ENCODE peak calls at places on chromosomes 16 and 17, in ten cellular contexts. Q is transverse colon; B is B cell; J is body of pancreas; L is ovary; V is fibroblast of lung; T is mesothelial cell of epicardium; S is heart left ventricle; G is astrocyte; C is CD4-positive, alpha-beta T cell. E is an unnamed sample.

GRCh38 chr16:28090646-28091377 is 27.3 kb upstream of the GSG1L start:
- DNase-seq in Q (no peak), B (no peak), J (no peak), L (no peak), V (peak; percentile 9), T (no peak), S (peak; percentile 19), G (peak; percentile 54), C (no peak), E (peak; percentile 38)

GRCh38 chr16:64892843-64893242 is 229.0 kb downstream of the CDH11 start:
- DNase-seq in Q (no peak), B (no peak), J (no peak), L (no peak), V (peak; percentile 80), T (no peak), S (no peak), G (peak; percentile 96), C (no peak), E (no peak)

GRCh38 chr16:814974-815373 is 14.4 kb upstream of the GNG13 start:
- DNase-seq in Q (no peak), B (no peak), J (no peak), L (no peak), V (peak; percentile 31), T (no peak), S (no peak), G (peak; percentile 61), C (no peak), E (no peak)

GRCh38 chr17:79797492-79798295 is 817 bp upstream of the CBX8 start:
- DNase-seq in Q (no peak), B (peak; percentile 56), J (peak; percentile 52), L (no peak), V (no peak), T (no peak), S (peak; percentile 68), G (no peak), C (no peak), E (no peak)

GRCh38 chr17:55768946-55769624 is 18.2 kb downstream of the PCTP start:
- DNase-seq in Q (no peak), B (no peak), J (no peak), L (no peak), V (peak; percentile 24), T (no peak), S (no peak), G (no peak), C (no peak), E (no peak)

GRCh38 chr17:2804912-2805311 is 8.7 kb downstream of the RAP1GAP2 start:
- DNase-seq in Q (no peak), B (no peak), J (no peak), L (no peak), V (no peak), T (no peak), S (no peak), G (no peak), C (no peak), E (no peak)

GRCh38 chr17:81978901-81979298 is 1.5 kb downstream of the ASPSCR1 start:
- DNase-seq in Q (no peak), B (no peak), J (no peak), L (no peak), V (no peak), T (no peak), S (no peak), G (no peak), C (no peak), E (no peak)

GRCh38 chr17:2595736-2596135 is 2.3 kb downstream of the PAFAH1B1 start:
- DNase-seq in Q (no peak), B (no peak), J (no peak), L (no peak), V (peak; percentile 14), T (no peak), S (no peak), G (no peak), C (no peak), E (no peak)

GRCh38 chr17:13024526-13025263 is 6.9 kb upstream of the ELAC2 start:
- DNase-seq in Q (peak; percentile 60), B (peak; percentile 79), J (peak; percentile 78), L (peak; percentile 79), V (peak; percentile 60), T (peak; percentile 42), S (peak; percentile 79), G (no peak), C (peak; percentile 50), E (peak; percentile 90)

GRCh38 chr17:76081295-76082210 is 2.6 kb downstream of the ZACN start:
- DNase-seq in Q (no peak), B (no peak), J (no peak), L (no peak), V (no peak), T (no peak), S (peak; percentile 36), G (no peak), C (no peak), E (no peak)

GRCh38 chr17:39591958-39592954 is 15.5 kb downstream of the NEUROD2 start:
- DNase-seq in Q (peak; percentile 41), B (peak; percentile 53), J (peak; percentile 72), L (no peak), V (peak; percentile 55), T (no peak), S (no peak), G (peak; percentile 36), C (no peak), E (peak; percentile 58)

GRCh38 chr17:77492446-77493237 is 351.9 kb downstream of the SEC14L1 start:
- DNase-seq in Q (peak; percentile 8), B (no peak), J (no peak), L (peak; percentile 28), V (no peak), T (no peak), S (peak; percentile 53), G (no peak), C (no peak), E (no peak)

GRCh38 chr17:44887016-44887415 is 12.2 kb downstream of the EFTUD2 start:
- DNase-seq in Q (no peak), B (no peak), J (no peak), L (no peak), V (no peak), T (no peak), S (no peak), G (no peak), C (no peak), E (no peak)
- TF ChIP-seq CTCF in Q (no peak), B (no peak), J (no peak), L (no peak), V (no peak), T (no peak), S (no peak), G (no peak), C (no peak), E (no peak)

DNA sequence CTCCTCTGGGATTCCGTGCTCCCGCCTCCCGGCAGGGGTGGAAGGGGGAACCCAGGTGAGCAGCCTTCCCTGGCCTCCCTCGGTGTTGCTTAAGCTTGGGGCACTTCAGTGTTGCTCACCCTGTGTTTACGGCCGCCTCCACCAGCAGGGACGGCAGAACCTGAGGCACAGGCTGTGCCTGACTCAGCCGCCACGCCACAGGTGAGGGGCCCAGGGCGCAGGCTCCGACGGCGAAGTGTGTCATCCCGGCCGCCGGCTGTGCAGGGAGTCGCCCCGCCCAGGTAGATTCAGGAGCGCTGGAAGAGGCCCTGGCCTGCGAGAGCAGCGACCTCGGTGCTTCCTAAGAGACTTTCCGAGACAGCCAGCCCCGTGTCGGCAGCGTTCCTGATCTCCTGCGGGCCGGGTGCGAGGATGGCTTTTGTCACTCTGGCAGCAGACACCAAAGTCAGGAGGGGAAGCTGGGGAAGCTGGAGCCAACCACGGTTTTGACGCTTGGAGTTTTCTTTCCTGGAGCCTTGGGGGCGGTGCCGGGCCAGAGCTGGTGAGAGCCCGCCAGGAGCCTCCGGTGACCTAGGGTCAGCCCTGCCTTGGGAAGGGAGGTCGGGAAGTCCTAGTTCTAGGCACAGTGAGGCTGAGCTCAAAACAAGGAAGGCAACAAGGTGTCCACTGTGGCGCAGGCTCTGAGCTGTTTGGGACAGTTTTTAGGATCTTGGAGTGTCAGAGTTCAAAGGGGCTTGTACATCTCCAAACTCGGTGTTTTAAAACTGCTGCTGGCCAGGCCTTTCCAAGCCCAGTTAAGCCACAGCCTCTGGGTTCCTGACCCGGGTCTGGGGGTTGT is 2.1 kb downstream of the GSE1 start:
- DNase-seq in Q (peak; percentile 92), B (peak; percentile 43), J (peak; percentile 90), L (peak; percentile 58), V (no peak), T (peak; percentile 46), S (no peak), G (no peak), C (no peak), E (no peak)
- TF ChIP-seq CTCF in Q (no peak), B (no peak), J (no peak), L (no peak), V (no peak), T (no peak), S (no peak), G (no peak), C (no peak), E (no peak)

GRCh38 chr16:55497558-55497957 is 11.3 kb upstream of the LPCAT2 start:
- DNase-seq in Q (no peak), B (no peak), J (no peak), L (no peak), V (no peak), T (no peak), S (no peak), G (no peak), C (no peak), E (no peak)

GRCh38 chr16:55495616-55496289 is 13.1 kb upstream of the LPCAT2 start:
- DNase-seq in Q (no peak), B (no peak), J (no peak), L (no peak), V (peak; percentile 89), T (no peak), S (no peak), G (peak; percentile 98), C (no peak), E (no peak)

GRCh38 chr16:55496509-55497145 is 12.2 kb upstream of the LPCAT2 start:
- DNase-seq in Q (no peak), B (no peak), J (no peak), L (no peak), V (no peak), T (no peak), S (no peak), G (no peak), C (no peak), E (no peak)

GRCh38 chr16:55492756-55493380 is 13.9 kb downstream of the MMP2 start:
- DNase-seq in Q (no peak), B (no peak), J (no peak), L (no peak), V (no peak), T (no peak), S (no peak), G (no peak), C (no peak), E (no peak)

DNA sequence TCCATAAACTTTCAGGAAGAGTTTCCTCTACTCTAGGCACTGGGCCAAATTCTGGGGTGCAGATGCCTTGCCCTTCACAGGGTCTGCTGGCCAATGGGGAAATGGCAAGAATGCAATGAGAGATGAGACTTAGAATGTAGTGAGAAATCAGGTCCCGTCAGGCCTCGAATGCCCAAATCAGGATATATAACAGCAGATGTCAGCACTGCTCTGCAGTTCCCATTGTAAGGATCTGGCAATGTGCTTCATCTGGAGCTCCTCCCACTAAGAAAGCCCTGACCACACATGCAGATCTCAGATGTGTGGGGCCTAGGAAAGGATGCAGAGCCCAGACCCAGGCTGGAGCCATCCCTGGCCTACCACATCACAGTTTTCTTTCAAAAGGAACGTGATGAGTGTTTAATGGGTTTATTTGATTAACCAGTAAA is 13.9 kb upstream of the LPCAT2 start:
- DNase-seq in Q (peak; percentile 45), B (no peak), J (peak; percentile 56), L (no peak), V (peak; percentile 97), T (no peak), S (no peak), G (peak; percentile 94), C (no peak), E (no peak)
- TF ChIP-seq CTCF in Q (no peak), B (no peak), J (peak; percentile 44), L (no peak), V (peak; percentile 10), T (no peak), S (peak; percentile 54), G (peak; percentile 34), C (no peak), E (no peak)

GRCh38 chr16:87662254-87663204 is 60.2 kb downstream of the JPH3 start:
- DNase-seq in Q (no peak), B (no peak), J (no peak), L (no peak), V (no peak), T (no peak), S (no peak), G (no peak), C (no peak), E (no peak)
- TF ChIP-seq CTCF in Q (no peak), B (no peak), J (no peak), L (no peak), V (no peak), T (no peak), S (no peak), G (no peak), C (no peak), E (no peak)

E was measured in endothelial cell.